ENCODE peak calls at places on chromosomes 2 and 18, in four cellular contexts. T is neural progenitor cell, E is HCT116, F is PC-3. A is an unnamed sample.
A peak's percentile ranks its signal among the peaks of the same experiment; 100 is the strongest.

GRCh38 chr2:73516033-73516432 is 126.2 kb downstream of the NAT8 start:
- DNase-seq in T (no peak), F (no peak), E (no peak), A (peak; percentile 4)

GRCh38 chr2:56390644-56391043 is 206.9 kb downstream of the CCDC85A start:
- DNase-seq in T (no peak), F (no peak), E (no peak), A (no peak)

GRCh38 chr2:10344105-10345066 is 41.7 kb downstream of the HPCAL1 start:
- DNase-seq in F (no peak), T (no peak), E (no peak), A (peak; percentile 26)

GRCh38 chr2:104845552-104845931 is 8.4 kb upstream of the POU3F3 start:
- DNase-seq in F (no peak), T (peak; percentile 63), E (no peak), A (no peak)

GRCh38 chr18:61896767-61897166 is 4.0 kb upstream of the RNF152 start:
- DNase-seq in F (no peak), E (no peak), T (peak; percentile 83), A (peak; percentile 73)

GRCh38 chr2:99775585-99775984 is 285.8 kb upstream of the REV1 start:
- DNase-seq in F (peak; percentile 10), E (no peak), T (no peak), A (peak; percentile 60)

GRCh38 chr2:105778344-105778607 is 33.6 kb downstream of the NCK2 start:
- DNase-seq in T (no peak), E (no peak), F (no peak), A (no peak)

GRCh38 chr18:57436965-57437333 is 1.8 kb downstream of the ONECUT2 start:
- DNase-seq in E (no peak), T (no peak), F (no peak), A (no peak)

GRCh38 chr2:216904974-216905373 is 45.1 kb upstream of the TNP1 start:
- DNase-seq in E (no peak), T (no peak), F (no peak), A (no peak)

GRCh38 chr18:27413495-27414401 is 228.6 kb upstream of the CHST9 start:
- DNase-seq in T (no peak), F (peak; percentile 96), E (no peak), A (peak; percentile 64)

GRCh38 chr2:239406316-239406995 is 5.6 kb upstream of the HDAC4 start:
- DNase-seq in T (no peak), E (no peak), F (no peak), A (no peak)

GRCh38 chr18:35513181-35513932 is 15.6 kb upstream of the INO80C start:
- DNase-seq in F (peak; percentile 17), E (peak; percentile 54), T (peak; percentile 43), A (peak; percentile 95)

GRCh38 chr2:64049633-64050220 is 30.5 kb upstream of the VPS54 start:
- DNase-seq in E (peak; percentile 44), T (peak; percentile 56), F (peak; percentile 79), A (peak; percentile 82)

GRCh38 chr2:158395166-158395565 is 61.4 kb downstream of the CCDC148 start:
- DNase-seq in F (no peak), T (peak; percentile 14), E (no peak), A (peak; percentile 25)

GRCh38 chr2:9262671-9263171 is 56.1 kb downstream of the ASAP2 start:
- DNase-seq in F (no peak), E (no peak), T (peak; percentile 14), A (peak; percentile 19)
- TF ChIP-seq EZH2phosphoT487 in F (no peak), E (no peak), T (no peak), A (no peak)

DNA sequence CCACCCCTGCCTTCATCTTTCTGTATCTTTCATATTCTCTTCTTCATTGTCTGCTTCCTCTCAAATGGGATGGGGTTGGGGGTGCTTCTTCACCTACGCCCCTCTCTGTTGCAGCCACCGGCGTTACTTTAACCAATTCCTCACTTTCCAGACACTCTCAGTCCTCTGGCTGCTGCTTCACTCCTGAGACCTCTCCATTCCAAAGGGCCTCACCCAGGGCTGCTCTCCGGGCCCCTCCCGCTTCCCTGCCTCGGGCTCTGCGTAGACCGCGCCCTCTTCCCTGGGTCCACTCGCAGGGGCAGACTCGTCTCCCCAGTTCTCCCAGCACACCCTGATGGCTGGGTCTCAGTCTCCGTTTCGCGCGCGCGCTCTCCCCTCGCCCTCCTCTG is 916 bp downstream of the SERPINB8 start:
- DNase-seq in T (peak; percentile 48), F (peak; percentile 33), E (no peak), A (peak; percentile 77)
- H3K9ac ChIP-seq in T (peak overlapping the region; percentile 25), F (peak overlapping the region; percentile 90), E (peak overlapping the region; percentile 76), A (peak overlapping the region; percentile 90)

GRCh38 chr2:20614201-20615045 is 36.5 kb downstream of the HS1BP3 start:
- DNase-seq in T (peak; percentile 83), F (peak; percentile 35), E (no peak), A (no peak)
- TF ChIP-seq EZH2phosphoT487 in T (no peak), F (no peak), E (no peak), A (no peak)

DNA sequence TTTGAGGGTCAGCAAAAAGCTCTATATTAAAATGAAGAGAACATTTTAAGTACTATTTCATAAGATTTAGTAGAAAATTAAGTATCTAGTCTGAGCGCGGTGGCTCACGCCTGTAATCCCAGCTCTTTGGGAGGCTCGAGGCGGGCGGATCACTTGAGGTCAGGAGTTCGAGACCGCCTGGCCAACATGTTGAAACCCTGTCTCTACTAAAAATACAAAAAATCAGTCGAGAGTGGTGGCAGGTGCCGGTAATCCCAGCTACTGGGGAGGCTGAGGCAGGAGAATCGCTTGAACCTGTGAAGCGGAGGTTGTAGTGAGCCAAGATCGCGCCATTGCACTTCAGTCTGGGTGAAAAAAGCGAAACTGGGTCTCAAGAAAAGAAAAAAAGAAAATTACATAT is 1.6 kb downstream of the USP14 start:
- DNase-seq in T (no peak), E (no peak), F (no peak), A (no peak)
- H3K9ac ChIP-seq in T (peak overlapping the region; percentile 92), E (no peak overlapping the region), F (peak overlapping the region; percentile 94), A (no peak overlapping the region)

DNA sequence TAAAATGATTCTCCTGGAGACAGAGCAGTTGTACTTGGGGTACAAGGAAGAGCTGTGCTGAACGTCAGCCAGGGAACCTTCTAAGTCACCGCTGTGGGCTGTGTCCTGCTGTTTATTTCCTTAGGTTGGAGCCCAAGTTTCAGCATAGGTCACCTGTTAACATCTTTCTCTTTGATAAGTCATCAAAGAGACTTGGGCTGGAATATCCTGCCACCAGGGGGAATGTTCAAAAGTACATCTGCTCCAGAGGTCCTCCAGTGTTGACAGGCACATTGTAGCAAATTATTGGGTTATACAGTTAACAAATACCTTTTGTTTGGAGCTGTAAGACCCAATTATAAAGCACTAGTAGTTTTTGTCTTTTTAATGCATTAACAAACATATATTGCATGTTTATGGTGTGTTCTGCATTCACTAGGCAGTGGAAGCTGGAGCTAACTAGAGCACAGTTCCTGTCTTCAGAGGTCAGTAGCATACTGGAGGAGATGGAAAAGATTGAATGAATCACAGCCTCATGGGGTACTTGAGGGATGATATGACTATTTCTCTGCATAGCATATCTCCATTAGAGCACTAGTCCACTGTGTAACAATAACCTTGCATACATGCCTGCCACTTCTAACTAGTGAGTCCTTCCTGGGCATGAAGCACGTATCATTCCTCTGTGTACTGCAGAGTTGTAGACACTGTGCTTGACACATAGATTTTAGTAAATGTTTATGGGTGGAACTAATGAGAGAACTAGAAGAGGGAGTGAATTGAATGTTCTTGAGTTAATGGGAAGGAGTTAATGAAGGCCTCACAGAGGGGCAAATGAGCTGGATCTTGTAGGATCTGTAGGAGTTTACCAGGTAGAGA is 182.1 kb downstream of the AGAP1 start:
- DNase-seq in T (no peak), F (peak; percentile 42), E (no peak), A (peak; percentile 68)
- TF ChIP-seq EZH2phosphoT487 in T (no peak), F (no peak), E (no peak), A (no peak)

GRCh38 chr18:79395308-79395640 is 456 bp upstream of the NFATC1 start:
- DNase-seq in F (no peak), T (peak; percentile 33), E (no peak), A (no peak)
- H3K9ac ChIP-seq in F (no peak overlapping the region), T (no peak overlapping the region), E (peak overlapping the region; percentile 77), A (peak overlapping the region; percentile 95)